ENCODE peak calls at places on chromosomes 12 and 14, in five cellular contexts. I, U, B, T and R are unnamed samples.

GRCh38 chr14:30227871-30228270 is 300.2 kb upstream of the PRKD1 start:
- DNase-seq in I (peak), U (peak), B (no peak), T (no peak), R (peak)

GRCh38 chr12:63978519-63978918 is 134.0 kb downstream of the SRGAP1 start:
- DNase-seq in I (peak), U (peak), B (no peak), T (no peak), R (peak)

GRCh38 chr12:54398218-54398617 is 13.7 kb upstream of the ZNF385A start:
- DNase-seq in I (no peak), U (no peak), B (no peak), T (no peak), R (no peak)

GRCh38 chr12:102603021-102603420 is 122.7 kb upstream of the IGF1 start:
- DNase-seq in I (no peak), U (no peak), B (no peak), T (no peak), R (no peak)

GRCh38 chr14:88189040-88189839 is 133.8 kb downstream of the KCNK10 start:
- DNase-seq in I (peak), U (peak), B (no peak), T (peak), R (peak)

GRCh38 chr12:46983393-46983793 is 96.0 kb upstream of the PCED1B start:
- DNase-seq in I (no peak), U (no peak), B (no peak), T (no peak), R (no peak)

GRCh38 chr12:132389526-132390286 is 60.3 kb upstream of the GALNT9 start:
- DNase-seq in I (no peak), U (no peak), B (no peak), T (no peak), R (no peak)

GRCh38 chr12:47715877-47716548 is 9.3 kb downstream of the ENDOU start:
- DNase-seq in I (no peak), U (no peak), B (no peak), T (no peak), R (no peak)

GRCh38 chr12:56670836-56671235 is 17.2 kb downstream of the PTGES3 start:
- DNase-seq in I (no peak), U (no peak), B (no peak), T (no peak), R (no peak)

GRCh38 chr14:60327447-60328331 is 78.7 kb downstream of the PPM1A start:
- DNase-seq in I (no peak), U (peak), B (peak), T (peak), R (no peak)

GRCh38 chr12:43728117-43728516 is 30.5 kb downstream of the PUS7L start:
- DNase-seq in I (peak), U (peak), B (no peak), T (no peak), R (no peak)

GRCh38 chr14:51341338-51341737 is 101.3 kb downstream of the TMX1 start:
- DNase-seq in I (no peak), U (no peak), B (no peak), T (no peak), R (no peak)

GRCh38 chr12:104303538-104304151 is at the start of gene EID3:
- DNase-seq in I (peak), U (peak), B (peak), T (peak), R (no peak)

GRCh38 chr14:33567003-33567735 is 383.7 kb downstream of the EGLN3 start:
- DNase-seq in I (no peak), U (no peak), B (no peak), T (no peak), R (no peak)

GRCh38 chr12:123076604-123077297 is 74.1 kb downstream of the PITPNM2 start:
- DNase-seq in I (no peak), U (no peak), B (peak), T (no peak), R (no peak)

GRCh38 chr14:34098045-34098984 is 147.4 kb upstream of the EGLN3 start:
- DNase-seq in I (peak), U (peak), B (no peak), T (peak), R (peak)

GRCh38 chr12:103800252-103800771 is 40.7 kb downstream of the NT5DC3 start:
- DNase-seq in I (peak), U (peak), B (no peak), T (peak), R (no peak)

GRCh38 chr14:66543996-66544395 is 36.0 kb downstream of the GPHN start:
- DNase-seq in I (no peak), U (no peak), B (no peak), T (no peak), R (no peak)

GRCh38 chr14:99415496-99416281 is 65.0 kb downstream of the SETD3 start:
- DNase-seq in I (peak), U (peak), B (no peak), T (peak), R (peak)

GRCh38 chr14:72553161-72553560 is 340.7 kb downstream of the DPF3 start:
- DNase-seq in I (peak), U (no peak), B (no peak), T (no peak), R (no peak)

GRCh38 chr12:47813491-47814196 is 6.1 kb downstream of the HDAC7 start:
- DNase-seq in I (no peak), U (no peak), B (no peak), T (no peak), R (no peak)

GRCh38 chr14:59283380-59283779 is 94.9 kb downstream of the DAAM1 start:
- DNase-seq in I (peak), U (peak), B (no peak), T (no peak), R (no peak)

GRCh38 chr12:78146365-78146772 is 315.7 kb downstream of the NAV3 start:
- DNase-seq in I (peak), U (peak), B (no peak), T (no peak), R (peak)

GRCh38 chr14:96735509-96735908 is 61.7 kb upstream of the VRK1 start:
- DNase-seq in I (no peak), U (no peak), B (no peak), T (no peak), R (no peak)

GRCh38 chr12:107402041-107403022 is 283.3 kb upstream of the PWP1 start:
- DNase-seq in I (peak), U (peak), B (no peak), T (peak), R (no peak)

GRCh38 chr12:71640316-71640715 is 23.3 kb downstream of the ZFC3H1 start:
- DNase-seq in I (no peak), U (no peak), B (no peak), T (peak), R (no peak)

GRCh38 chr14:78848234-78848820 is 678.2 kb downstream of the NRXN3 start:
- DNase-seq in I (peak), U (peak), B (peak), T (peak), R (no peak)

GRCh38 chr12:132147423-132148367 is 3.4 kb downstream of the NOC4L start:
- DNase-seq in I (no peak), U (no peak), B (peak), T (no peak), R (no peak)

GRCh38 chr14:97215263-97215969 is 418.2 kb downstream of the VRK1 start:
- DNase-seq in I (no peak), U (no peak), B (no peak), T (no peak), R (no peak)

GRCh38 chr12:51866324-51866723 is 17.8 kb upstream of the FIGNL2 start:
- DNase-seq in I (no peak), U (no peak), B (no peak), T (no peak), R (no peak)

GRCh38 chr14:77681196-77682157 is 26.3 kb downstream of the ALKBH1 start:
- DNase-seq in I (peak), U (peak), B (no peak), T (peak), R (peak)

GRCh38 chr12:132460571-132460970 is 29.4 kb upstream of the FBRSL1 start:
- DNase-seq in I (no peak), U (no peak), B (peak), T (no peak), R (no peak)

GRCh38 chr14:22870811-22871199 is 735 bp upstream of the LRP10 start:
- DNase-seq in I (no peak), U (no peak), B (no peak), T (no peak), R (no peak)
- TF ChIP-seq CTCF in I (no peak), U (no peak), B (no peak), T (no peak), R (no peak)

GRCh38 chr12:238736-239398 is 23.8 kb downstream of the SLC6A13 start:
- DNase-seq in I (no peak), U (no peak), B (no peak), T (no peak), R (no peak)

GRCh38 chr12:236445-236844 is 22.5 kb upstream of the SLC6A12 start:
- DNase-seq in I (no peak), U (no peak), B (no peak), T (no peak), R (no peak)

GRCh38 chr12:238116-238515 is 24.2 kb upstream of the SLC6A12 start:
- DNase-seq in I (no peak), U (no peak), B (no peak), T (no peak), R (no peak)

GRCh38 chr12:234891-235415 is 21.0 kb upstream of the SLC6A12 start:
- DNase-seq in I (no peak), U (no peak), B (no peak), T (no peak), R (no peak)

DNA sequence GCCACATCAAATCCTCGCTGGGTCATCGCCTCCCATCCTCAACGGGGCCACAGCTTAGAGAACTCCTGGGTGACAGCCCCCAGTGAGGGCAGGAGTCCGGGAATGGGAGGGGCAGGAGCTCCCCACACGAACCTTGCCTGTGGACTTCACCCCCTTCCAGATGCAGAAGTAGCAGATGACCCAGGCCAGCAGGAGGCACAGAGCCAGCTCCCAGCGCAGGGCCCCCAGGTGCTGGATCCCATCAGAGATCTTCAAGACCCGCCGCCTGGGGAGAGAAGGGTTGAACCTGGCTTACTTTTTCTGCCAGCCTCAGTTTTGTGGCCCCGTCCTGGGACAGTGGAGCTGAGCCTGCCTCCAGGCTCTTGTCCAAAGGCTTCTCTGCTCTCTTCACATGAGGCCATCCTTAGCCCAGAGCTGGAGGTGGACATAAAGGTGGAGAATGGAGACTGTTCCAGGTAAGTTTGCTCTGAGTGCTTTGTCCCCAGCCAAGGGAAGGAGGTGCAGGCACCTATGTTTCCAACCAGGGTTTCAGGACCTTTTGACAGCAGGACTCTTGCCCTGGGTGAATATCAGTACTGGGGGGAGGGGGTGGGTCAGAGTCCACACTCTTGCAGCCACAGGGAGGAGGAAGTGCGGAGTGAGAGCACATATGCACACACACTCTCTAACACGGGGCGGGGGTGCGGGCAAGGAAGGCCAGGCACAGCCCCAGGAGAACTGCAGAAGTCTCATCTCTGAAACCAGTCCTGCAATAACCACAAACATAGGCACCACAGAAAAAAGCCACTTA is 23.3 kb upstream of the SLC6A12 start:
- DNase-seq in I (no peak), U (no peak), B (no peak), T (no peak), R (no peak)
- H3K4me3 ChIP-seq in I (no peak), U (no peak), B (no peak), T (no peak), R (no peak)

DNA sequence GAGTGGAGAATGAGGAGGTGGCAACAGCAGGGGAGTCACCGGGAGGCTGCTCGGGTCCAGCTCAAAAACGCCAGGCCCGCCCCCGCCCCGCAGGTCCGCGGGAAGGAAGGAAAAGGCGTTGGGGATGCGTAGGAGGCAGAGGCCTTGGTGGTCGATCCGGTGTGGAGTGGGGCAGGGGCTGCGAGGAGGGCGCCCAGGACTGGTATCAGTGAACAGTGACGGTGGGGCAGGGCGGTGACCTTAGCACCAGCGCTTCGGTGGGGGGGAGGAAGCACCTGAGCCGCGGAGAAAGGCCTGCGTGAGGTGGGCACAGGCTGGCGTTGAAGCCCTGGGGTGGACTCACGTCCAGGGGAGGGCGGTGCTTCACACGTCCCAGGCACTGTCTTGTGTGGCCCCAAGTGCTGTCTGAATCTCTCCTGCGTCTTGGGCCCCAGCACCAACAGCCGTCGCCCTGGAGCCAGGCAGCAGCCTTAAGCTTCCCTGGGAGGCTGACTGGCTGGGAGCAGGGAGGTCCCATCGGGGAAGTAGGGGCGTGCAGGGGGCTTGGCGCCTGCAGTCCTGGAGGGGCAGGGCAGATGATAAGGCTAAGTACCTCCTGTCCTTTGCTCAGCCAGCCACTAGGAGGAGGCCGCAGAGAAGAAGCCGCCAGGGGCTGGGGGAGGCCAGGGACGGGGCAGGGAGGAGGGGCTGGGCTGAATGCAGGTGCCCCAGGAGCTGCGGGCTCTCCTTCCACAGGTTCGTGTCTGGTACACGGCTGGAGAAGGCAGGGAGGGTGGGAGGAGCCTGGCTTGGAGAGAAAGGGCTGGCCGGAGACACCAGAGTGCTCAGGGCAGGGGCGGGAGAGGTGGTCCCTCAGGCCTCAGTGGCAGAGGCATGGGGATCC is 26.5 kb downstream of the ZBTB42 start:
- DNase-seq in I (peak), U (peak), B (peak), T (peak), R (no peak)
- TF ChIP-seq CTCF in I (peak), U (peak), B (peak), T (peak), R (peak)

DNA sequence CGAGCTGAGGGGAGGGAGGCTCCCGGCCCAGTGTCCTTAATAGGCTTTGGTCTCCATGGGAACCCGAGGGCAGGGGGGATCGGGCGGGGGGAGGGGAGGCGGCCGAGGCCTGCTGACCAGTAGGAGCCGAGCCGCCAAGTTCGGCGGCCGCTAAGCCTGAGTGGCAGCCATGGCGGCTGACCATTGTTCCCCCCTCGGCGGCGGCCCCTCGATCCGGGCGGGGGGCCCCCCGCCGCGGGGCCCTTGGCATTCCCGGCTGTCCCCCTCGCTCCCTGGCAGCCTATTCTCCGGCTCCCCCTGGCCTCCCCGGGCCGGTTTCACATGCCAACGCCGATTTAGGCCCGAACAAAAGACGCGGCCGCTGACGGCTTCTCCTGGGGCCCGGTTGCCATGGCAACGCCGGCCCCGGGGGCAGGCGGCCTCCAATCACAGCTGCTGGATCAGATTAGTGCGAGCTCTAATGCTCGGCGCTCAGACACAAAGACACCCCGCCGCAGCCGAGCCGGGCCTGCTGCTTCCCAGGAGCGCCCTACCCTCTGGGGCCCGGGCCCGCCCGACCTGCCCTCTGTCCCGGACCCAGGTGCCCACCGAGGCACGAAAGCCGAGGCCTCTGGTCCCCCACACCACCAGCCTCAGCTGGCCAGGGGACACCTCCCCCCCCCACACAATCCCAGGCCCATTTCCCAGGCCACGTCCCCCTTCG is 7.3 kb downstream of the MSI1 start:
- DNase-seq in I (peak), U (peak), B (no peak), T (peak), R (peak)
- H3K4me3 ChIP-seq in I (peak), U (peak), B (no peak), T (peak), R (peak)

GRCh38 chr14:67735361-67735921 is 33.8 kb downstream of the RDH12 start:
- DNase-seq in I (no peak), U (no peak), B (no peak), T (peak), R (no peak)

GRCh38 chr14:67733609-67734008 is 31.9 kb downstream of the RDH12 start:
- DNase-seq in I (no peak), U (no peak), B (no peak), T (no peak), R (no peak)

GRCh38 chr14:67738740-67739504 is 37.2 kb downstream of the RDH12 start:
- DNase-seq in I (peak), U (peak), B (no peak), T (peak), R (peak)

GRCh38 chr14:67736771-67737170 is 35.1 kb downstream of the RDH12 start:
- DNase-seq in I (no peak), U (no peak), B (no peak), T (peak), R (no peak)

GRCh38 chr14:67734675-67735074 is 33.0 kb downstream of the RDH12 start:
- DNase-seq in I (peak), U (peak), B (no peak), T (no peak), R (no peak)
- TF ChIP-seq CTCF in I (peak), U (peak), B (no peak), T (no peak), R (peak)

GRCh38 chr14:104677506-104678332 is 11.7 kb upstream of the INF2 start:
- DNase-seq in I (peak), U (peak), B (peak), T (peak), R (no peak)

GRCh38 chr14:104675447-104675846 is 14.0 kb upstream of the INF2 start:
- DNase-seq in I (no peak), U (no peak), B (no peak), T (no peak), R (no peak)

GRCh38 chr14:104676694-104677505 is 12.5 kb upstream of the INF2 start:
- DNase-seq in I (no peak), U (no peak), B (peak), T (no peak), R (no peak)

GRCh38 chr14:104678346-104678745 is 11.1 kb upstream of the INF2 start:
- DNase-seq in I (peak), U (peak), B (peak), T (no peak), R (no peak)

DNA sequence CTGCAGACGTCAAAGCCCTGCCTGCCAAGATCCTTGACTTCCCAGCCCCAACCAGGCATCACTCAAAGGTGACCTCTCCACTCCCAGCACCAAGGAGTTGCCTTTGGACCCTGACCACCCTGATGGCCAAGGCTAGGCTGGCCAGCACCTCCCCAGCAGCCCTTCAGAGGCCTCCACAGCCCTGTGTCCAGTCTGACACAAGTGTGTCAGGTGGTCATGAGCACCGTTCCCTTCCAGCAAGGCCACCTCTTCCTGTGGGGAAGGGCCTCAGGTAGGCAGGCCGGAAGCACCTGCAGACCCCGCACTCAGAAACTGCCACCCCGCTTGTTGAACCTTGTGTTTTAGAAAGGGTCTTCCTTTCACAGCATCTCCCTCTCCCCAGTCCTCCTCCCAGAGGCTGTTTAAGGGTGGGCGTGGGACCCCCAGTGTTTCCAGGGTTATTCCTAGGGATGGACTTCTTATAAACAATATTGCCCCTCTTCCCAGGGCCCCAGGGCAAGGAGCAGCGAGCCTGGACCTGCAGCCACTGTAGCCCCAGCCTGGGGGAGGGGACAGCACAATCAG is 13.2 kb upstream of the INF2 start:
- DNase-seq in I (no peak), U (no peak), B (peak), T (no peak), R (no peak)
- H3K4me3 ChIP-seq in I (no peak), U (no peak), B (no peak), T (no peak), R (no peak)